ENCODE peak calls at places on chromosomes 3 and 15, in nine cellular contexts. D, K, E, M, P, X, I, F and Z are unnamed samples.

GRCh38 chr15:32923176-32923575 is 205.4 kb downstream of the GREM1 start:
- DNase-seq in D (no peak), K (no peak), E (no peak), M (no peak), P (no peak), X (no peak), I (no peak), F (no peak), Z (no peak)

GRCh38 chr15:51917493-51917892 is 54.1 kb downstream of the LEO1 start:
- DNase-seq in D (no peak), K (no peak), E (no peak), M (no peak), P (no peak), X (no peak), I (peak), F (no peak), Z (no peak)

GRCh38 chr3:17156864-17157263 is 272.1 kb downstream of the PLCL2 start:
- DNase-seq in D (no peak), K (no peak), E (no peak), M (no peak), P (no peak), X (no peak), I (no peak), F (no peak), Z (no peak)

GRCh38 chr3:115164374-115165221 is 17.5 kb upstream of the ZBTB20 start:
- DNase-seq in D (no peak), K (no peak), E (no peak), M (no peak), P (no peak), X (no peak), I (no peak), F (no peak), Z (no peak)

GRCh38 chr15:55588818-55589122 is 625 bp upstream of the PYGO1 start:
- DNase-seq in D (no peak), K (no peak), E (no peak), M (no peak), P (no peak), X (no peak), I (no peak), F (no peak), Z (no peak)

GRCh38 chr3:106302451-106303221 is 433.8 kb upstream of the CBLB start:
- DNase-seq in D (no peak), K (no peak), E (no peak), M (no peak), P (no peak), X (no peak), I (no peak), F (no peak), Z (no peak)

GRCh38 chr3:148582126-148582525 is 115.6 kb upstream of the AGTR1 start:
- DNase-seq in D (no peak), K (no peak), E (no peak), M (no peak), P (no peak), X (no peak), I (peak), F (no peak), Z (no peak)

GRCh38 chr3:133269393-133269792 is 130.5 kb upstream of the BFSP2 start:
- DNase-seq in D (peak), K (no peak), E (no peak), M (no peak), P (no peak), X (no peak), I (no peak), F (peak), Z (no peak)

GRCh38 chr3:197501879-197502620 is 53.7 kb downstream of the BDH1 start:
- DNase-seq in D (peak), K (peak), E (no peak), M (no peak), P (no peak), X (peak), I (peak), F (no peak), Z (peak)

GRCh38 chr3:159150176-159150575 is 348.3 kb downstream of the MFSD1 start:
- DNase-seq in D (no peak), K (no peak), E (no peak), M (no peak), P (no peak), X (no peak), I (no peak), F (no peak), Z (no peak)